ENCODE peak calls at places on chromosome 3, in seven cellular contexts. F is mesendoderm, Q is mesenchymal stem cell, S is neuronal stem cell, O is H1, D is IMR-90, E is trophoblast cell. V is an unnamed sample.
A peak's percentile ranks its signal among the peaks of the same experiment; 100 is the strongest.

GRCh38 chr3:194185225-194185624 is 49.3 kb downstream of the HES1 start:
- DNase-seq in D (no peak), Q (no peak), S (no peak), E (no peak), O (no peak), F (no peak), V (no peak)

GRCh38 chr3:130093741-130094391 is 12.2 kb downstream of the ALG1L2 start:
- DNase-seq in D (no peak), E (peak; percentile 22), S (no peak), O (peak; percentile 61), Q (no peak), F (peak; percentile 49), V (peak; percentile 76)

GRCh38 chr3:127216415-127217261 is 23.7 kb downstream of the PRR23E start:
- DNase-seq in S (no peak), F (no peak), Q (no peak), D (no peak), E (no peak), O (no peak), V (no peak)

GRCh38 chr3:159971311-159971710 is 17.3 kb upstream of the IL12A start:
- DNase-seq in D (no peak), Q (no peak), E (no peak), S (no peak), O (no peak), F (no peak), V (no peak)

GRCh38 chr3:48399387-48400172 is 27.6 kb downstream of the FBXW12 start:
- DNase-seq in D (no peak), E (peak; percentile 15), O (peak; percentile 50), Q (no peak), S (no peak), F (no peak), V (peak; percentile 41)

GRCh38 chr3:157088506-157089454 is 71.2 kb downstream of the CCNL1 start:
- DNase-seq in E (peak; percentile 92), Q (peak; percentile 95), D (peak; percentile 94), O (peak; percentile 95), S (peak; percentile 94), F (peak; percentile 96), V (peak; percentile 96)

GRCh38 chr3:125186261-125186770 is 26.2 kb downstream of the SLC12A8 start:
- DNase-seq in S (no peak), E (no peak), D (peak; percentile 71), F (no peak), Q (peak; percentile 50), O (peak; percentile 30), V (no peak)

GRCh38 chr3:195546130-195546560 is 3.0 kb upstream of the PPP1R2 start:
- DNase-seq in D (peak; percentile 73), F (no peak), O (no peak), S (no peak), E (peak; percentile 16), Q (peak; percentile 37), V (no peak)

GRCh38 chr3:152147748-152148147 is 121.0 kb upstream of the MBNL1 start:
- DNase-seq in E (no peak), D (no peak), F (no peak), O (no peak), Q (no peak), S (no peak), V (no peak)

GRCh38 chr3:11556851-11557644 is 86.7 kb downstream of the VGLL4 start:
- DNase-seq in E (no peak), O (no peak), F (no peak), S (no peak), Q (peak; percentile 71), D (peak; percentile 88), V (no peak)

GRCh38 chr3:24123596-24123995 is 178.5 kb downstream of the NR1D2 start:
- DNase-seq in D (peak; percentile 6), E (peak; percentile 16), S (no peak), O (no peak), F (peak; percentile 19), Q (peak; percentile 22), V (no peak)

GRCh38 chr3:10196389-10197052 is 31.8 kb downstream of the IRAK2 start:
- DNase-seq in Q (peak; percentile 65), S (no peak), F (no peak), O (no peak), E (no peak), D (peak; percentile 90), V (no peak)

GRCh38 chr3:171393032-171393744 is 67.0 kb downstream of the TNIK start:
- DNase-seq in E (no peak), O (no peak), Q (peak; percentile 13), S (no peak), D (peak; percentile 58), F (peak; percentile 83), V (peak; percentile 34)

GRCh38 chr3:183664913-183665381 is 29.5 kb downstream of the KLHL24 start:
- DNase-seq in O (no peak), S (no peak), Q (peak; percentile 20), E (no peak), F (no peak), D (peak; percentile 96), V (no peak)

GRCh38 chr3:48268381-48268935 is 27.6 kb downstream of the ZNF589 start:
- DNase-seq in Q (no peak), S (no peak), O (no peak), F (no peak), D (no peak), E (no peak), V (no peak)

GRCh38 chr3:194287977-194288706 is 63.0 kb downstream of the CPN2 start:
- DNase-seq in D (no peak), F (no peak), O (no peak), S (no peak), E (no peak), Q (no peak), V (no peak)

GRCh38 chr3:17119198-17120072 is 234.7 kb downstream of the PLCL2 start:
- DNase-seq in D (no peak), F (no peak), Q (no peak), E (no peak), O (peak; percentile 29), S (no peak), V (no peak)

GRCh38 chr3:37453393-37454391 is 279.3 kb upstream of the LRRFIP2 start:
- DNase-seq in F (peak; percentile 79), E (no peak), S (peak; percentile 40), D (no peak), Q (peak; percentile 33), O (peak; percentile 58), V (no peak)

GRCh38 chr3:51371943-51372557 is 13.0 kb upstream of the MANF start:
- DNase-seq in O (peak; percentile 73), S (peak; percentile 71), E (peak; percentile 54), Q (peak; percentile 74), D (peak; percentile 76), F (peak; percentile 82), V (peak; percentile 52)

GRCh38 chr3:150135321-150135721 is 164.6 kb upstream of the PFN2 start:
- DNase-seq in E (no peak), Q (peak; percentile 83), F (peak; percentile 59), D (peak; percentile 15), S (no peak), O (no peak), V (no peak)

GRCh38 chr3:169765281-169765624 is 393 bp upstream of the TERC start:
- DNase-seq in E (no peak), D (no peak), F (no peak), Q (no peak), S (no peak), O (no peak), V (no peak)

GRCh38 chr3:157493627-157494550 is 9.3 kb downstream of the VEPH1 start:
- DNase-seq in E (no peak), F (peak; percentile 54), Q (peak; percentile 69), O (no peak), D (peak; percentile 71), S (no peak), V (no peak)

GRCh38 chr3:188529228-188529627 is 375.3 kb downstream of the LPP start:
- DNase-seq in F (no peak), S (no peak), Q (peak; percentile 60), O (no peak), E (no peak), D (peak; percentile 78), V (no peak)

GRCh38 chr3:174883881-174884675 is 24.9 kb downstream of the NAALADL2 start:
- DNase-seq in E (peak; percentile 60), S (no peak), F (no peak), D (no peak), Q (no peak), O (no peak), V (no peak)

GRCh38 chr3:174884776-174885568 is 25.8 kb downstream of the NAALADL2 start:
- DNase-seq in O (no peak), D (no peak), Q (no peak), S (no peak), E (peak; percentile 58), F (peak; percentile 34), V (no peak)

DNA sequence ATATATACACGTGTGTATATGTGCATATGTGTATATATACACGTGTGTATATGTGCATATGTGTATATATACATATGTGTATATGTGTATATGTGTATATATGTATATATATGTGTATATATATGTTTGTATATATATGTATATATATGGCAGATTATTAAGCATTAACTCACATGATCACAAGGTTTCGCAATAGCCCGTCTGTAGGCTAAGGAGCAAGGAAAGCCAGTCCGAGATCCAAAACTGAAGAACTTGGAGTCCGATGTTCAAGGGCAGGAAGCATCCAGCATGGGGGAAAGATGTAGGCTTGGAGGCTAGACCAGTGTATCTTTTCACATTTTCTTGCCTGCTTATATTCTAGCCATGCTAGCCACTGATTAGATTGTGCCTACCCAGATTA is 23.7 kb downstream of the NAALADL2 start:
- DNase-seq in S (no peak), Q (no peak), F (no peak), O (no peak), E (no peak), D (no peak), V (no peak)
- H2BK5ac ChIP-seq in S (no peak overlapping the region), Q (no peak overlapping the region), F (no peak overlapping the region), O (no peak overlapping the region), E (no peak overlapping the region), D (no peak overlapping the region), V (no peak overlapping the region)

DNA sequence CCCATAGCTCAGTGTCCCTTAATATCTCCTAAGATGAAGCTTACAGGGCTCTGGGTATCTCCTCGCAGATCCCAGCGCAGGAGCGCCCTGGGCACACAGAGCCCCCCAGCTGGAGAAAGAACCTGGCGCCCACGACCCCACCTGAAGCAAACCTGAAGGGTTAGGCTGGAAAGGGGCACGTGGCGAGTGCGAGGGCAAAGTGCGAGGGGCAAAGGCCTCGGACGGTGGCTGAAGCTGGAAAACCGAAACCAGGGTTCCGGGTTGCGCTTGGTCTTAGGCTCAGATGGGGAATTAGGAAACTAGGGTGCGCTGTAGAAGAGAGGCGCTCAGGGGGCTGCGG is 3.9 kb downstream of the SOX14 start:
- DNase-seq in S (no peak), O (peak; percentile 76), F (no peak), E (no peak), D (no peak), Q (no peak), V (no peak)
- H2BK5ac ChIP-seq in S (no peak overlapping the region), O (peak overlapping the region; percentile 71), F (no peak overlapping the region), E (no peak overlapping the region), D (no peak overlapping the region), Q (no peak overlapping the region), V (no peak overlapping the region)

GRCh38 chr3:15997274-15997943 is 177.1 kb upstream of the GALNT15 start:
- DNase-seq in F (no peak), O (no peak), Q (no peak), D (no peak), S (no peak), E (no peak), V (no peak)
- H2BK5ac ChIP-seq in F (no peak overlapping the region), O (no peak overlapping the region), Q (no peak overlapping the region), D (no peak overlapping the region), S (no peak overlapping the region), E (no peak overlapping the region), V (no peak overlapping the region)

DNA sequence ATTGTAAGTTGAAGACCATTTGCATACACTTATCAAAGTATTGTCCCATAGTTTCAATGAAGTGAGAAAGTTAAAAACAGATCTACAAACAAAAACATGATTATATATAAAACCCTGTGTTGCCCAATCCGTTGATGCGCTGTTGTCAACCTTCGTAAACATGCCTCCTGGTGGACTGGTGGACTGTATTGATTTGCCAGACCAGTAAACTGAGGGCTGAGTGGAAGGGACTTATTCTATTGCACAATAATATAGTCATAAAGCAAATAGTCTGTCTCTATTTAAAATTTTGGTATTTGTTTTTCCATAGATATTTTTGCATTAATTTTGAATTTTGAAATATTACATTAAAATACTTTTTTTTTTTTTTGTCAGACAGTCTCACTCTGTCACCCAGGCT is 102.5 kb downstream of the GAP43 start:
- DNase-seq in S (no peak), E (no peak), Q (no peak), D (no peak), O (no peak), F (no peak), V (no peak)
- H2BK5ac ChIP-seq in S (no peak overlapping the region), E (no peak overlapping the region), Q (no peak overlapping the region), D (no peak overlapping the region), O (no peak overlapping the region), F (no peak overlapping the region), V (no peak overlapping the region)